ENCODE peak calls at places on chromosomes 6 and 20, in nine cellular contexts. C is germinal center; M is foreskin fibroblast; W is nucleus accumbens; F is tibial nerve; I is IMR-90; Z is stimulated activated naive CD8-positive, alpha-beta T cell treated with anti-CD3 and anti-CD28 coated beads, Interleukin-15, Interleukin-2, amounts not matched to agents 100 U/mL and 50 U/mL, for 24 hours; S is NCI-H1436; H is sigmoid colon. A is an unnamed sample.

GRCh38 chr6:126631343-126631742 is 291.4 kb downstream of the CENPW start:
- DNase-seq in M (peak; percentile 81), Z (no peak), F (no peak), I (no peak), H (no peak), W (no peak), C (no peak), S (no peak), A (no peak)

GRCh38 chr6:151087861-151088598 is 151.7 kb upstream of the AKAP12 start:
- DNase-seq in S (no peak), H (no peak), Z (no peak), M (peak; percentile 82), F (no peak), C (no peak), I (peak; percentile 82), W (no peak), A (no peak)

GRCh38 chr20:25532015-25532751 is 53.1 kb downstream of the NINL start:
- DNase-seq in M (peak; percentile 25), Z (no peak), F (no peak), C (no peak), H (no peak), S (no peak), I (no peak), W (peak; percentile 44), A (no peak)

GRCh38 chr6:55290736-55291135 is 36.5 kb upstream of the GFRAL start:
- DNase-seq in I (no peak), M (no peak), C (no peak), F (no peak), S (no peak), W (no peak), Z (no peak), H (no peak), A (no peak)

GRCh38 chr20:62258499-62259293 is 20.4 kb downstream of the OSBPL2 start:
- DNase-seq in M (peak; percentile 91), Z (no peak), F (no peak), C (no peak), I (peak; percentile 85), H (peak; percentile 81), W (no peak), S (no peak), A (peak; percentile 84)

GRCh38 chr6:133093957-133094356 is 147.2 kb upstream of the EYA4 start:
- DNase-seq in C (no peak), Z (no peak), H (no peak), F (no peak), W (no peak), M (no peak), I (no peak), S (peak; percentile 71), A (no peak)

GRCh38 chr20:1856419-1856818 is 38.8 kb upstream of the SIRPA start:
- DNase-seq in M (no peak), S (no peak), W (no peak), I (no peak), H (no peak), F (no peak), C (no peak), Z (no peak), A (no peak)

GRCh38 chr6:134173936-134174789 is 121.7 kb upstream of the SLC2A12 start:
- DNase-seq in I (peak; percentile 83), F (peak; percentile 84), H (peak; percentile 88), Z (peak; percentile 91), S (peak; percentile 73), W (peak; percentile 78), C (peak; percentile 69), M (peak; percentile 91), A (peak; percentile 65)

GRCh38 chr6:135321012-135321621 is 140.0 kb downstream of the MYB start:
- DNase-seq in W (no peak), F (no peak), M (no peak), I (no peak), S (no peak), Z (no peak), H (no peak), C (no peak), A (no peak)

GRCh38 chr6:14729186-14729871 is 516.5 kb upstream of the JARID2 start:
- DNase-seq in C (peak; percentile 28), F (no peak), W (no peak), H (no peak), M (no peak), S (no peak), Z (peak; percentile 43), I (no peak), A (no peak)

GRCh38 chr6:144150673-144151009 is 324 bp downstream of the STX11 start:
- DNase-seq in Z (peak; percentile 59), M (peak; percentile 66), I (peak; percentile 18), C (peak; percentile 44), H (no peak), W (no peak), S (no peak), F (no peak), A (peak; percentile 25)

GRCh38 chr6:124873066-124873410 is 89.2 kb upstream of the RNF217 start:
- DNase-seq in Z (no peak), W (no peak), C (no peak), I (no peak), M (no peak), S (no peak), F (no peak), H (no peak), A (no peak)

GRCh38 chr20:63462244-63462643 is 10.2 kb downstream of the KCNQ2 start:
- DNase-seq in H (no peak), Z (no peak), I (no peak), S (no peak), C (no peak), F (no peak), W (no peak), M (no peak), A (no peak)

GRCh38 chr20:56465997-56466396 is 2.4 kb upstream of the RTF2 start:
- DNase-seq in Z (no peak), S (no peak), I (no peak), H (no peak), C (peak; percentile 47), M (no peak), W (no peak), F (no peak), A (no peak)

GRCh38 chr20:43923322-43923721 is 8.7 kb downstream of the TOX2 start:
- DNase-seq in I (no peak), W (no peak), H (no peak), M (no peak), Z (no peak), S (no peak), F (no peak), C (no peak), A (no peak)

GRCh38 chr6:75933387-75933975 is 139.0 kb downstream of the IMPG1 start:
- DNase-seq in M (no peak), F (peak; percentile 27), C (no peak), I (no peak), Z (no peak), W (no peak), H (no peak), S (no peak), A (no peak)

GRCh38 chr6:32718879-32719278 is 22.3 kb upstream of the HLA-DQA2 start:
- DNase-seq in I (no peak), S (no peak), H (no peak), M (no peak), F (no peak), W (no peak), Z (no peak), C (no peak), A (no peak)

GRCh38 chr6:150142304-150142656 is 564 bp upstream of the PPP1R14C start:
- DNase-seq in H (no peak), S (no peak), W (peak; percentile 61), Z (no peak), M (peak; percentile 56), C (no peak), F (no peak), I (no peak), A (peak; percentile 32)

GRCh38 chr20:35568645-35569044 is 26.8 kb downstream of the ERGIC3 start:
- DNase-seq in F (no peak), I (no peak), M (no peak), Z (no peak), C (no peak), W (no peak), H (no peak), S (no peak), A (no peak)

GRCh38 chr6:165931675-165932074 is 236.0 kb downstream of the TBXT start:
- DNase-seq in W (no peak), F (no peak), S (no peak), I (no peak), M (no peak), H (no peak), C (no peak), Z (no peak), A (no peak)